ENCODE peak calls at places on chromosomes 16 and 17, in nine cellular contexts. H, A, B, Y, O, C, P, E and F are unnamed samples.

GRCh38 chr16:10556240-10556639 is 24.2 kb downstream of the EMP2 start:
- DNase-seq in C (no peak), P (no peak), O (no peak), E (no peak), A (no peak), Y (no peak), B (no peak), H (no peak), F (no peak)

GRCh38 chr16:50297301-50298074 is 31.1 kb downstream of the ADCY7 start:
- DNase-seq in B (no peak), P (no peak), C (no peak), E (no peak), A (no peak), Y (no peak), O (no peak), H (no peak), F (no peak)

GRCh38 chr16:86899757-86900156 is 321.4 kb downstream of the FOXL1 start:
- DNase-seq in C (no peak), A (no peak), H (no peak), B (no peak), P (no peak), O (no peak), Y (peak), E (no peak), F (no peak)

GRCh38 chr17:9783012-9783411 is 8.4 kb downstream of the DHRS7C start:
- DNase-seq in P (no peak), B (no peak), A (no peak), C (no peak), Y (no peak), O (no peak), E (no peak), H (no peak), F (no peak)

GRCh38 chr17:81156866-81157805 is 8.2 kb upstream of the PVALEF start:
- DNase-seq in A (no peak), P (no peak), O (no peak), C (no peak), E (no peak), Y (no peak), B (no peak), H (no peak), F (no peak)

GRCh38 chr16:22782299-22782698 is 31.7 kb upstream of the HS3ST2 start:
- DNase-seq in A (no peak), P (no peak), Y (no peak), H (no peak), E (no peak), O (no peak), B (no peak), C (no peak), F (no peak)

GRCh38 chr16:86090461-86091170 is 191.7 kb downstream of the IRF8 start:
- DNase-seq in H (no peak), E (no peak), B (no peak), P (no peak), Y (no peak), A (no peak), O (no peak), C (no peak), F (no peak)

GRCh38 chr17:13311301-13311700 is 290.4 kb downstream of the HS3ST3A1 start:
- DNase-seq in C (no peak), H (peak), B (no peak), P (no peak), A (no peak), O (no peak), E (no peak), Y (peak), F (no peak)

GRCh38 chr16:9151597-9151996 is 60.2 kb downstream of the HAPSTR1 start:
- DNase-seq in P (no peak), O (no peak), E (no peak), C (no peak), B (no peak), A (no peak), H (peak), Y (peak), F (no peak)

GRCh38 chr17:60557805-60558204 is 31.8 kb upstream of the APPBP2 start:
- DNase-seq in H (no peak), Y (no peak), C (no peak), P (no peak), O (no peak), B (no peak), A (no peak), E (no peak), F (no peak)

GRCh38 chr17:53649201-53649600 is 173.5 kb upstream of the KIF2B start:
- DNase-seq in P (no peak), C (no peak), Y (no peak), O (no peak), B (no peak), H (no peak), E (no peak), A (no peak), F (no peak)

GRCh38 chr16:14334366-14335105 is 263.4 kb downstream of the MRTFB start:
- DNase-seq in C (no peak), A (no peak), Y (no peak), P (no peak), H (no peak), O (no peak), B (no peak), E (no peak), F (no peak)

GRCh38 chr17:75152971-75153853 is 1.1 kb downstream of the JPT1 start:
- DNase-seq in P (no peak), C (peak), O (no peak), B (no peak), H (peak), E (no peak), Y (peak), A (no peak), F (peak)

GRCh38 chr16:68539704-68540370 is 746 bp downstream of the ZFP90 start:
- DNase-seq in E (no peak), A (no peak), H (no peak), O (no peak), Y (no peak), P (no peak), C (peak), B (no peak), F (no peak)

GRCh38 chr16:68681038-68681437 is 35.9 kb downstream of the CDH3 start:
- DNase-seq in P (no peak), C (no peak), E (no peak), O (no peak), Y (no peak), B (no peak), H (no peak), A (no peak), F (no peak)

GRCh38 chr17:72635034-72635654 is 457.3 kb downstream of the SLC39A11 start:
- DNase-seq in P (no peak), E (no peak), B (no peak), C (no peak), H (no peak), A (no peak), O (no peak), Y (no peak), F (no peak)

GRCh38 chr16:74984194-74984669 is 691 bp downstream of the WDR59 start:
- DNase-seq in C (no peak), A (peak), B (no peak), O (no peak), Y (peak), P (peak), H (no peak), E (no peak), F (peak)

GRCh38 chr17:8421571-8421970 is 14.1 kb upstream of the NDEL1 start:
- DNase-seq in O (no peak), H (no peak), B (no peak), E (no peak), A (no peak), P (no peak), Y (no peak), C (no peak), F (no peak)

GRCh38 chr16:87956169-87956770 is 5.0 kb downstream of the BANP start:
- DNase-seq in Y (peak), O (peak), P (peak), C (peak), B (peak), H (no peak), A (peak), E (no peak), F (peak)

GRCh38 chr17:17919169-17920107 is 52.8 kb downstream of the TOM1L2 start:
- DNase-seq in E (no peak), Y (peak), B (peak), A (peak), O (peak), C (peak), P (peak), H (peak), F (peak)

GRCh38 chr16:65315004-65315398 is 193.1 kb upstream of the CDH11 start:
- DNase-seq in B (no peak), H (no peak), P (no peak), C (no peak), A (no peak), O (no peak), E (no peak), Y (no peak), F (no peak)

GRCh38 chr16:30124985-30125379 is 2.0 kb upstream of the MAPK3 start:
- DNase-seq in E (no peak), C (no peak), B (no peak), O (no peak), Y (no peak), A (no peak), P (no peak), H (no peak), F (no peak)